ENCODE peak calls at places on chromosomes 1 and 21, in ten cellular contexts. F is uterus, G is ovary, U is tibial nerve, N is transverse colon, V is heart left ventricle, S is right lobe of liver, E is Peyer's patch, D is body of pancreas, B is stomach. W is an unnamed sample.

GRCh38 chr1:160226623-160227022 is 21.4 kb downstream of the PEA15 start:
- DNase-seq in E (no peak), G (no peak), B (no peak), V (no peak), S (no peak), U (no peak), N (no peak), D (no peak), F (no peak), W (no peak)

GRCh38 chr1:5140136-5140535 is 485.7 kb downstream of the AJAP1 start:
- DNase-seq in V (no peak), S (no peak), B (no peak), G (no peak), U (no peak), F (no peak), E (no peak), D (no peak), N (no peak), W (no peak)

GRCh38 chr1:235423214-235423652 is 56.0 kb downstream of the TBCE start:
- DNase-seq in S (no peak), F (no peak), V (no peak), B (no peak), G (no peak), U (no peak), D (no peak), N (no peak), E (no peak), W (no peak)

GRCh38 chr1:2446861-2447260 is 29.2 kb upstream of the PLCH2 start:
- DNase-seq in B (no peak), S (no peak), D (no peak), U (no peak), V (no peak), F (no peak), N (no peak), E (no peak), G (no peak), W (no peak)

GRCh38 chr1:205505076-205505729 is 734 bp downstream of the CDK18 start:
- DNase-seq in D (peak; percentile 42), B (no peak), G (no peak), V (peak; percentile 52), F (no peak), E (no peak), U (no peak), N (no peak), S (no peak), W (peak; percentile 39)

GRCh38 chr1:94820918-94821317 is 761 bp downstream of the SLC44A3 start:
- DNase-seq in N (no peak), G (no peak), F (no peak), U (no peak), E (no peak), D (no peak), B (no peak), V (no peak), S (no peak), W (no peak)

GRCh38 chr1:143691400-143691891 is 280.3 kb downstream of the FAM72C start:
- DNase-seq in G (no peak), D (no peak), B (no peak), S (no peak), F (no peak), E (no peak), N (no peak), U (no peak), V (no peak), W (no peak)

GRCh38 chr1:55572878-55573734 is 357.9 kb upstream of the USP24 start:
- DNase-seq in G (no peak), E (no peak), N (no peak), D (no peak), S (no peak), U (no peak), V (peak; percentile 45), F (no peak), B (no peak), W (no peak)

GRCh38 chr1:224689354-224689753 is 73.2 kb downstream of the CNIH3 start:
- DNase-seq in S (no peak), D (no peak), V (no peak), B (no peak), N (no peak), G (no peak), U (no peak), E (no peak), F (no peak), W (no peak)

GRCh38 chr1:111227434-111227833 is at the start of gene CHI3L2:
- DNase-seq in N (no peak), B (no peak), U (no peak), F (no peak), S (no peak), D (no peak), G (no peak), E (no peak), V (no peak), W (no peak)

GRCh38 chr21:45942755-45943629 is 38.6 kb upstream of the COL6A1 start:
- DNase-seq in F (no peak), G (no peak), E (no peak), N (no peak), S (no peak), U (no peak), V (peak; percentile 20), B (no peak), D (no peak), W (no peak)

DNA sequence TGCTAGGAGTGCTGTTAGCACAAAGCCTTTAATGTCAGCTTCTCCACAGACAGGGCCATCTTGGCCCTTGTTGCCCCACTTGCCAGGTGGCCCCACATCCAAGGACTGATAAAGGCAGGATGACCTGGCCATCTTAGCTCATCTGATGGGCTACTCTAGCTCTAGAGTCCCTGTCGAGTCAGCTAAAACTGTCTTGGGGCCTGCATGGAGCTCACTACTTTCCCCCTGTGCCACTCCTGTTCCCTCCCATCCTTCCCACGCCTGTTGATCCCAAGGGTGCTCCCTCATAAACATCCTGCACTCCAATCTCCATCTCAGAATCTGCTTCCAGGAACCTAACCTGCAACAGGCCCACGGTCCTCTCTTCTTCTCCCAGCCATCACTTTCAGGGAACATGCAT is 652 bp upstream of the GPX7 start:
- DNase-seq in B (no peak), N (no peak), G (no peak), V (no peak), F (no peak), D (no peak), E (no peak), S (no peak), U (no peak), W (no peak)
- H3K4me3 ChIP-seq in B (no peak overlapping the region), N (peak overlapping the region; percentile 50), G (peak overlapping the region; percentile 60), V (peak overlapping the region; percentile 67), F (peak overlapping the region; percentile 56), D (no peak overlapping the region), E (no peak overlapping the region), S (no peak overlapping the region), U (peak overlapping the region; percentile 62), W (no peak overlapping the region)

GRCh38 chr21:41630249-41630648 is 122.3 kb upstream of the TMPRSS2 start:
- DNase-seq in U (no peak), V (no peak), N (peak; percentile 76), F (peak; percentile 49), G (no peak), B (no peak), S (no peak), E (peak; percentile 84), D (no peak), W (no peak)

GRCh38 chr21:41633627-41634026 is 125.7 kb upstream of the TMPRSS2 start:
- DNase-seq in N (no peak), B (no peak), V (no peak), F (no peak), G (no peak), U (no peak), S (no peak), D (no peak), E (no peak), W (no peak)

GRCh38 chr21:41632748-41633475 is 125.0 kb upstream of the TMPRSS2 start:
- DNase-seq in N (no peak), E (no peak), U (no peak), V (no peak), G (no peak), F (no peak), S (no peak), B (peak; percentile 54), D (peak; percentile 57), W (peak; percentile 50)

GRCh38 chr21:41630917-41631316 is 123.0 kb upstream of the TMPRSS2 start:
- DNase-seq in U (no peak), D (no peak), G (no peak), V (no peak), E (no peak), F (no peak), B (no peak), N (no peak), S (no peak), W (no peak)

GRCh38 chr21:41631564-41632461 is 123.9 kb upstream of the TMPRSS2 start:
- DNase-seq in E (peak; percentile 91), F (no peak), V (no peak), G (no peak), U (no peak), D (peak; percentile 68), N (peak; percentile 83), S (no peak), B (peak; percentile 70), W (peak; percentile 97)
- H3K4me1 ChIP-seq in E (no peaks in the 10 kb centered on the region), F (no peaks in the 10 kb centered on the region), V (no peaks in the 10 kb centered on the region), G (no peaks in the 10 kb centered on the region), U (no peaks in the 10 kb centered on the region), D (peaks cover 6% of the 10 kb centered on the region), N (peaks cover 21% of the 10 kb centered on the region), S (no peaks in the 10 kb centered on the region), B (no peaks in the 10 kb centered on the region), W (peaks cover 48% of the 10 kb centered on the region)

GRCh38 chr1:24702511-24703293 is 42.5 kb upstream of the CLIC4 start:
- DNase-seq in D (peak; percentile 19), V (peak; percentile 65), N (no peak), G (no peak), F (no peak), E (no peak), B (no peak), S (no peak), U (no peak), W (peak; percentile 16)

GRCh38 chr1:24708938-24709337 is 36.3 kb upstream of the CLIC4 start:
- DNase-seq in B (no peak), V (no peak), G (no peak), F (no peak), U (no peak), S (no peak), E (no peak), N (no peak), D (no peak), W (no peak)

GRCh38 chr1:24707659-24708058 is 37.6 kb upstream of the CLIC4 start:
- DNase-seq in B (no peak), U (no peak), F (no peak), G (no peak), V (no peak), D (no peak), S (no peak), E (no peak), N (no peak), W (no peak)

GRCh38 chr1:24704411-24705259 is 40.6 kb upstream of the CLIC4 start:
- DNase-seq in S (no peak), N (no peak), U (no peak), G (no peak), D (no peak), B (no peak), F (no peak), E (no peak), V (no peak), W (no peak)

GRCh38 chr1:24705260-24706073 is 39.8 kb upstream of the CLIC4 start:
- DNase-seq in G (peak; percentile 69), B (peak; percentile 85), S (peak; percentile 86), E (peak; percentile 72), D (peak; percentile 81), N (peak; percentile 82), U (peak; percentile 84), V (peak; percentile 91), F (peak; percentile 69), W (peak; percentile 85)
- TF ChIP-seq POLR2A in G (no peak), B (no peak), S (no peak), E (no peak), D (peak; percentile 16), N (no peak), U (peak; percentile 32), V (peak; percentile 9), F (no peak), W (peak; percentile 12)

GRCh38 chr1:38046884-38047602 is 450 bp upstream of the POU3F1 start:
- DNase-seq in D (peak; percentile 84), V (peak; percentile 91), S (peak; percentile 87), F (peak; percentile 87), E (peak; percentile 83), B (peak; percentile 83), G (peak; percentile 90), N (peak; percentile 80), U (peak; percentile 78), W (peak; percentile 83)
- H3K4me3 ChIP-seq in D (peak overlapping the region; percentile 39), V (peak overlapping the region; percentile 68), S (peak overlapping the region; percentile 54), F (peak overlapping the region; percentile 49), E (peak overlapping the region; percentile 48), B (peak overlapping the region; percentile 66), G (peak overlapping the region; percentile 52), N (peak overlapping the region; percentile 66), U (peak overlapping the region; percentile 79), W (peak overlapping the region; percentile 51)